ENCODE peak calls at places on chromosome 14, in seven cellular contexts. P, V, S, F, W, O and Y are unnamed samples.

GRCh38 chr14:101953151-101953550 is 11.2 kb upstream of the DYNC1H1 start:
- DNase-seq in P (no peak), V (no peak), F (no peak), O (no peak), S (no peak), W (no peak), Y (no peak)

GRCh38 chr14:103347091-103347815 is 13.2 kb downstream of the EIF5 start:
- DNase-seq in O (no peak), P (peak; percentile 67), V (no peak), F (no peak), S (no peak), W (peak; percentile 21), Y (no peak)

GRCh38 chr14:79493081-79493652 is 718.1 kb downstream of the DIO2 start:
- DNase-seq in F (no peak), V (peak; percentile 14), S (no peak), W (no peak), O (no peak), P (no peak), Y (no peak)

GRCh38 chr14:64363265-64363840 is 24.8 kb upstream of the MTHFD1 start:
- DNase-seq in V (peak; percentile 83), S (no peak), W (no peak), O (peak; percentile 58), F (no peak), P (no peak), Y (peak; percentile 9)

GRCh38 chr14:89755816-89756215 is 198.7 kb downstream of the EFCAB11 start:
- DNase-seq in S (no peak), F (no peak), V (no peak), W (peak; percentile 12), O (no peak), P (no peak), Y (no peak)

GRCh38 chr14:70917633-70918032 is 10.4 kb downstream of the PCNX1 start:
- DNase-seq in P (no peak), V (no peak), W (no peak), F (no peak), S (no peak), O (no peak), Y (no peak)

GRCh38 chr14:50000215-50001145 is 107.6 kb downstream of the ARF6 start:
- DNase-seq in O (peak; percentile 36), S (peak; percentile 56), W (peak; percentile 40), P (peak; percentile 91), F (peak; percentile 86), V (peak; percentile 84), Y (peak; percentile 82)

GRCh38 chr14:101075801-101076413 is 172.4 kb upstream of the RTL1 start:
- DNase-seq in F (no peak), W (no peak), S (peak; percentile 7), V (no peak), O (no peak), P (peak; percentile 48), Y (no peak)

GRCh38 chr14:28468191-28469151 is 298.1 kb upstream of the FOXG1 start:
- DNase-seq in O (no peak), S (no peak), W (no peak), P (peak; percentile 53), F (no peak), V (no peak), Y (no peak)

GRCh38 chr14:28467611-28468010 is 299.0 kb upstream of the FOXG1 start:
- DNase-seq in O (no peak), P (no peak), W (no peak), F (no peak), S (no peak), V (no peak), Y (no peak)
- H3K9me3 ChIP-seq in O (no peaks in the 10 kb centered on the region), P (peaks cover 27% of the 10 kb centered on the region), W (no peaks in the 10 kb centered on the region), F (no peaks in the 10 kb centered on the region), S (peaks cover 10% of the 10 kb centered on the region), V (peaks cover 16% of the 10 kb centered on the region), Y (no peaks in the 10 kb centered on the region)

GRCh38 chr14:74945852-74946658 is 9.3 kb downstream of the PGF start:
- DNase-seq in W (peak; percentile 78), O (peak; percentile 85), F (peak; percentile 87), S (peak; percentile 78), V (peak; percentile 59), P (peak; percentile 95), Y (peak; percentile 33)
- H3K4me3 ChIP-seq in W (no peak overlapping the region), O (no peak overlapping the region), F (no peak overlapping the region), S (peak overlapping the region; percentile 2), V (no peak overlapping the region), P (no peak overlapping the region), Y (no peak overlapping the region)

GRCh38 chr14:55314449-55314848 is 43.2 kb downstream of the FBXO34 start:
- DNase-seq in F (no peak), W (no peak), P (no peak), O (no peak), V (no peak), S (no peak), Y (no peak)

GRCh38 chr14:55313480-55313879 is 42.3 kb downstream of the FBXO34 start:
- DNase-seq in V (no peak), P (no peak), F (no peak), S (no peak), W (no peak), O (no peak), Y (no peak)

GRCh38 chr14:55316528-55316927 is 45.3 kb downstream of the FBXO34 start:
- DNase-seq in O (no peak), W (no peak), F (no peak), V (no peak), P (no peak), S (no peak), Y (no peak)

GRCh38 chr14:55317503-55317902 is 46.3 kb downstream of the FBXO34 start:
- DNase-seq in V (no peak), S (no peak), W (no peak), O (no peak), P (no peak), F (no peak), Y (no peak)

GRCh38 chr14:55317907-55318306 is 46.7 kb downstream of the FBXO34 start:
- DNase-seq in P (no peak), V (no peak), F (no peak), S (no peak), O (no peak), W (no peak), Y (no peak)
- H3K9me3 ChIP-seq in P (peaks cover 78% of the 10 kb centered on the region), V (no peaks in the 10 kb centered on the region), F (peaks cover under 1% of the 10 kb centered on the region), S (peaks cover 2% of the 10 kb centered on the region), O (no peaks in the 10 kb centered on the region), W (no peaks in the 10 kb centered on the region), Y (peaks cover under 1% of the 10 kb centered on the region)

GRCh38 chr14:68956728-68957127 is 22.4 kb downstream of the ACTN1 start:
- DNase-seq in P (no peak), O (no peak), V (no peak), F (no peak), W (no peak), S (no peak), Y (no peak)

GRCh38 chr14:68959035-68959434 is 20.1 kb downstream of the ACTN1 start:
- DNase-seq in P (no peak), S (no peak), W (no peak), F (no peak), O (no peak), V (no peak), Y (no peak)

GRCh38 chr14:68960123-68960522 is 19.0 kb downstream of the ACTN1 start:
- DNase-seq in V (no peak), O (no peak), S (no peak), P (no peak), F (no peak), W (no peak), Y (no peak)

GRCh38 chr14:68958553-68958952 is 20.5 kb downstream of the ACTN1 start:
- DNase-seq in S (no peak), P (no peak), V (peak; percentile 38), W (no peak), F (no peak), O (no peak), Y (no peak)

GRCh38 chr14:68957688-68958248 is 21.3 kb downstream of the ACTN1 start:
- DNase-seq in O (no peak), F (no peak), P (no peak), V (no peak), S (no peak), W (no peak), Y (no peak)
- H3K4me3 ChIP-seq in O (no peak overlapping the region), F (no peak overlapping the region), P (no peak overlapping the region), V (no peak overlapping the region), S (no peak overlapping the region), W (no peak overlapping the region), Y (no peak overlapping the region)

GRCh38 chr14:106585692-106586091 is 1059.3 kb downstream of the TMEM121 start:
- DNase-seq in O (no peak), W (no peak), F (no peak), V (no peak), P (no peak), S (no peak), Y (no peak)
- H3K9me3 ChIP-seq in O (no peaks in the 10 kb centered on the region), W (no peaks in the 10 kb centered on the region), F (no peaks in the 10 kb centered on the region), V (peaks cover 36% of the 10 kb centered on the region), P (peaks cover 83% of the 10 kb centered on the region), S (no peaks in the 10 kb centered on the region), Y (no peaks in the 10 kb centered on the region)